ENCODE peak calls at places on chromosome 18, in four cellular contexts. One of them, this sample, is unnamed.

GRCh38 chr18:36601316-36601715 is 227.5 kb downstream of the TPGS2 start:
- DNase-seq in H1: no peak
- DNase-seq in GM23338: no peak
- DNase-seq in HepG2: no peak
- DNase-seq in this sample: no peak

GRCh38 chr18:7329036-7329435 is 98.1 kb downstream of the LRRC30 start:
- DNase-seq in HepG2: no peak
- DNase-seq in H1: no peak
- DNase-seq in GM23338: no peak
- DNase-seq in this sample: no peak

GRCh38 chr18:64017870-64018269 is 48.0 kb downstream of the SERPINB8 start:
- DNase-seq in HepG2: peak; percentile 23
- DNase-seq in H1: no peak
- DNase-seq in GM23338: peak; percentile 60
- DNase-seq in this sample: no peak

GRCh38 chr18:303578-303977 is 35.7 kb upstream of the THOC1 start:
- DNase-seq in H1: no peak
- DNase-seq in GM23338: no peak
- DNase-seq in HepG2: no peak
- DNase-seq in this sample: no peak

GRCh38 chr18:79484661-79485621 is 89.2 kb downstream of the NFATC1 start:
- DNase-seq in HepG2: peak; percentile 15
- DNase-seq in H1: no peak
- DNase-seq in GM23338: no peak
- DNase-seq in this sample: no peak

GRCh38 chr18:77140030-77140429 is 7.4 kb upstream of the MBP start:
- DNase-seq in GM23338: no peak
- DNase-seq in HepG2: no peak
- DNase-seq in H1: no peak
- DNase-seq in this sample: no peak

GRCh38 chr18:41643427-41643826 is 311.6 kb upstream of the PIK3C3 start:
- DNase-seq in HepG2: no peak
- DNase-seq in GM23338: no peak
- DNase-seq in H1: no peak
- DNase-seq in this sample: no peak

GRCh38 chr18:74946646-74947045 is 262.3 kb downstream of the PTGR3 start:
- DNase-seq in GM23338: no peak
- DNase-seq in H1: no peak
- DNase-seq in HepG2: no peak
- DNase-seq in this sample: no peak

GRCh38 chr18:46424898-46425297 is 232.1 kb downstream of the LOXHD1 start:
- DNase-seq in H1: no peak
- DNase-seq in HepG2: no peak
- DNase-seq in GM23338: peak; percentile 78
- DNase-seq in this sample: no peak

GRCh38 chr18:53991805-53992204 is 232.7 kb downstream of the MBD2 start:
- DNase-seq in H1: no peak
- DNase-seq in GM23338: no peak
- DNase-seq in HepG2: no peak
- DNase-seq in this sample: no peak

GRCh38 chr18:13482641-13482945 is 243.8 kb downstream of the FAM210A start:
- DNase-seq in GM23338: no peak
- DNase-seq in H1: no peak
- DNase-seq in HepG2: no peak
- DNase-seq in this sample: no peak

GRCh38 chr18:75658330-75658729 is 230.8 kb upstream of the SMIM21 start:
- DNase-seq in HepG2: no peak
- DNase-seq in H1: no peak
- DNase-seq in GM23338: no peak
- DNase-seq in this sample: no peak

GRCh38 chr18:80124131-80124530 is 15.1 kb downstream of the ADNP2 start:
- DNase-seq in HepG2: no peak
- DNase-seq in H1: no peak
- DNase-seq in GM23338: no peak
- DNase-seq in this sample: no peak

GRCh38 chr18:79887181-79888000 is 64.1 kb downstream of the SLC66A2 start:
- DNase-seq in HepG2: no peak
- DNase-seq in GM23338: no peak
- DNase-seq in H1: no peak
- DNase-seq in this sample: no peak

GRCh38 chr18:23662309-23663263 is at the start of gene ANKRD29:
- DNase-seq in GM23338: peak; percentile 69
- DNase-seq in HepG2: no peak
- DNase-seq in H1: peak; percentile 73
- DNase-seq in this sample: no peak
- TF ChIP-seq CREB1 in GM23338: no peak
- TF ChIP-seq CREB1 in HepG2: no peak
- TF ChIP-seq CREB1 in H1: no peak
- TF ChIP-seq CREB1 in this sample: no peak

DNA sequence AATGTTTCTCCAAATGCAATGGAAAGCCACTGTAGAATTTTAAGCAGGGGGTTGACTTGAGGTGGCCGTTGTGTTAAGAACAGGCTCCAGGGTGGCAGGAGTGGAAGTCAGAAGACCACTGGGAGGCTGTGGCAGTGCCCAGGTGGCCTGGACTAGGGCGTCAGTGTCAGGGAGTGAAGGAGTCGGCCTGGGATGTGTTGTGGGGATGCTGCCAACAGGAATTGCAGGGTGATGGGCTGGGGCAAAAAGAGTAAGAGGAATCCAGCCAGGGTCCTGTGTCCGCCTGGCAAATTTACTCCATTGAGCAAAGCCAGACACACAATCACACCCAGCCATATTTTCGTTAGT is 55.1 kb downstream of the ACAA2 start:
- DNase-seq in H1: no peak
- DNase-seq in GM23338: no peak
- DNase-seq in HepG2: no peak
- DNase-seq in this sample: no peak
- H3K27ac ChIP-seq in H1: no peak overlapping the region
- H3K27ac ChIP-seq in GM23338: no peak overlapping the region
- H3K27ac ChIP-seq in HepG2: no peak overlapping the region
- H3K27ac ChIP-seq in this sample: no peak overlapping the region

DNA sequence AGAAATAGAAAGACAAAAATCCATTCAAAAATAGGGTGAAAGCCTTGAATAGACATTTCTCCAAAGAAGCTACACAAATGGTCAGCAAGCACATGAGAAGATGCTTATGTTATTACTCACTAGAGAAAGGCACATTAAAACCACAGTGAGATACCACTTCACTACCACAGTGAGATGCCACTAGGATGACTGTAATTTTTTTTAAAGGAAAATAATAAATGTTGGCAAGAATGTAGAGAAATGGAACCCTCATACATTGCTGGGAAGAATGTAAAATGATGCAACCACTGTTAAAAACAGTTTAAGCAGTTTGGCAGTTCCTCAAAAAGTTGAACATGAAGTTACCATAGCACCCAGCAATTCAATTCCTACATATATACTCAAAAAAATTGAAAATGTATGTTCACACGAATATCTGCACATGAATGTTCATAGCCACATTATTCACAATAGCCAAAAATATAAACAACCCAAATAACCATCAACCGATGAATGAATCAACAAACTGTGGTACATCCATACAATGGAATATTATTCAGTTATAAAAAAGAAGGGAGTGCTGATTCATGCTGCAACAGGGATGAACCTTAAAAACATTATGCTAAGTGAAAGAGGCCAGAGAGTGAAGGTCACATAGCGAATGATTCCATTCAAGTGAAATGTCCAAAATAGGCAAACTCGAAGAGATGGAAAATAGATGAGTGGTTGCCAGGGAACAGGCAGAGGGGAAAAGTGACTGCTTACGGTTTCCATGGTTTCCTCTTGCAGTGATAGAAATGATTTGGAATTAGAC is 156.3 kb upstream of the NDUFV2 start:
- DNase-seq in GM23338: no peak
- DNase-seq in H1: no peak
- DNase-seq in HepG2: no peak
- DNase-seq in this sample: no peak
- TF ChIP-seq CREB1 in GM23338: no peak
- TF ChIP-seq CREB1 in H1: no peak
- TF ChIP-seq CREB1 in HepG2: no peak
- TF ChIP-seq CREB1 in this sample: no peak

GRCh38 chr18:43933177-43933576 is 655.9 kb upstream of the SYT4 start:
- DNase-seq in HepG2: no peak
- DNase-seq in H1: no peak
- DNase-seq in GM23338: no peak
- DNase-seq in this sample: no peak

GRCh38 chr18:43934322-43935050 is 657.2 kb upstream of the SYT4 start:
- DNase-seq in HepG2: no peak
- DNase-seq in H1: no peak
- DNase-seq in GM23338: no peak
- DNase-seq in this sample: no peak

GRCh38 chr18:43936176-43936575 is 658.9 kb upstream of the SYT4 start:
- DNase-seq in H1: no peak
- DNase-seq in HepG2: no peak
- DNase-seq in GM23338: no peak
- DNase-seq in this sample: no peak

GRCh38 chr18:43932140-43932539 is 654.9 kb upstream of the SYT4 start:
- DNase-seq in HepG2: no peak
- DNase-seq in GM23338: no peak
- DNase-seq in H1: no peak
- DNase-seq in this sample: no peak

GRCh38 chr18:43935051-43935412 is 657.7 kb upstream of the SYT4 start:
- DNase-seq in GM23338: no peak
- DNase-seq in H1: no peak
- DNase-seq in HepG2: no peak
- DNase-seq in this sample: no peak
- H3K27ac ChIP-seq in GM23338: no peak overlapping the region
- H3K27ac ChIP-seq in H1: no peak overlapping the region
- H3K27ac ChIP-seq in HepG2: no peak overlapping the region
- H3K27ac ChIP-seq in this sample: no peak overlapping the region

GRCh38 chr18:14943967-14944636 is 196.1 kb downstream of the ANKRD30B start:
- DNase-seq in H1: no peak
- DNase-seq in GM23338: no peak
- DNase-seq in HepG2: no peak
- DNase-seq in this sample: no peak
- TF ChIP-seq CREB1 in H1: no peak
- TF ChIP-seq CREB1 in GM23338: no peak
- TF ChIP-seq CREB1 in HepG2: no peak
- TF ChIP-seq CREB1 in this sample: no peak

GRCh38 chr18:57077786-57078552 is 68.9 kb upstream of the BOD1L2 start:
- DNase-seq in GM23338: no peak
- DNase-seq in HepG2: no peak
- DNase-seq in H1: no peak
- DNase-seq in this sample: peak; percentile 93

GRCh38 chr18:57075716-57076400 is 71.0 kb upstream of the BOD1L2 start:
- DNase-seq in GM23338: peak; percentile 35
- DNase-seq in H1: no peak
- DNase-seq in HepG2: no peak
- DNase-seq in this sample: no peak

GRCh38 chr18:57080479-57080878 is 66.4 kb upstream of the BOD1L2 start:
- DNase-seq in GM23338: no peak
- DNase-seq in H1: no peak
- DNase-seq in HepG2: no peak
- DNase-seq in this sample: no peak

GRCh38 chr18:57078614-57079013 is 68.3 kb upstream of the BOD1L2 start:
- DNase-seq in H1: no peak
- DNase-seq in GM23338: no peak
- DNase-seq in HepG2: no peak
- DNase-seq in this sample: no peak

DNA sequence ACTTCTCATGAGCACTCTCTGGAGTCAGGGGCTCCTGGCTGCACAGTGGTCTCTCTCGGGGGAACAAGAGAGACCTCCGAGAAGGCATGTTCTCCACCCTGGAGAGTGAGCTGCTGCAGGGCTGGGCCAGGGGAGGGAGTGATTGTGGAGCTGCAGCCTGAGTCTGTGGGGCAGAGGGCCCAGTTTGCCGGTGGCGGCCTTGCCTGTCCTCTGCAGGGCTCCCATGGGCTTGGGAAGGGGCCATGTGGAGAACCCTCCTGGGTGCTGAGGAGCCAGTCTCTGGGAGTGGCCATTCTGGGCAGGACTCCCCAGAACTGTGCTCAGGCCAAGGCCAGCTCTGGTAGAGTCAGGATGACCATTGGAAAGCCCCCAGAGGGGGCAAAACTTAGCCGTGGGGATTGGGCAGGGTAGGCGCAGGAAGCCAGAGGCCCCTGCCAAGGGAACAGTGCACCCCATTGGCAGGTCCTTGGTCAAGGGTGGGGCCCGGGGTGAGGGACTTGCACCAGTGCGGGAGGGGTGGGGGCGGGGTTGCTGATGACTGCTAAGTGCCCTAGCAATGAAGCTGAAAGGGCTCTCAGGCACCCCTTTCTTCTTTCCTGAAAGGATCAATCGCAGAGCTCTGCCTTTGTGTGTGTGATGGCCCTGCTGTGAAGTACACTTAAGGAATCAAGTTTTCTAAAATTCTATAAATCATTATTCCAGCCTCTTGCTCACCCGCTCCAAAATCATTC is 69.7 kb upstream of the BOD1L2 start:
- DNase-seq in GM23338: no peak
- DNase-seq in HepG2: no peak
- DNase-seq in H1: no peak
- DNase-seq in this sample: no peak
- H3K27ac ChIP-seq in GM23338: no peak overlapping the region
- H3K27ac ChIP-seq in HepG2: no peak overlapping the region
- H3K27ac ChIP-seq in H1: no peak overlapping the region
- H3K27ac ChIP-seq in this sample: peak overlapping the region; percentile 28

DNA sequence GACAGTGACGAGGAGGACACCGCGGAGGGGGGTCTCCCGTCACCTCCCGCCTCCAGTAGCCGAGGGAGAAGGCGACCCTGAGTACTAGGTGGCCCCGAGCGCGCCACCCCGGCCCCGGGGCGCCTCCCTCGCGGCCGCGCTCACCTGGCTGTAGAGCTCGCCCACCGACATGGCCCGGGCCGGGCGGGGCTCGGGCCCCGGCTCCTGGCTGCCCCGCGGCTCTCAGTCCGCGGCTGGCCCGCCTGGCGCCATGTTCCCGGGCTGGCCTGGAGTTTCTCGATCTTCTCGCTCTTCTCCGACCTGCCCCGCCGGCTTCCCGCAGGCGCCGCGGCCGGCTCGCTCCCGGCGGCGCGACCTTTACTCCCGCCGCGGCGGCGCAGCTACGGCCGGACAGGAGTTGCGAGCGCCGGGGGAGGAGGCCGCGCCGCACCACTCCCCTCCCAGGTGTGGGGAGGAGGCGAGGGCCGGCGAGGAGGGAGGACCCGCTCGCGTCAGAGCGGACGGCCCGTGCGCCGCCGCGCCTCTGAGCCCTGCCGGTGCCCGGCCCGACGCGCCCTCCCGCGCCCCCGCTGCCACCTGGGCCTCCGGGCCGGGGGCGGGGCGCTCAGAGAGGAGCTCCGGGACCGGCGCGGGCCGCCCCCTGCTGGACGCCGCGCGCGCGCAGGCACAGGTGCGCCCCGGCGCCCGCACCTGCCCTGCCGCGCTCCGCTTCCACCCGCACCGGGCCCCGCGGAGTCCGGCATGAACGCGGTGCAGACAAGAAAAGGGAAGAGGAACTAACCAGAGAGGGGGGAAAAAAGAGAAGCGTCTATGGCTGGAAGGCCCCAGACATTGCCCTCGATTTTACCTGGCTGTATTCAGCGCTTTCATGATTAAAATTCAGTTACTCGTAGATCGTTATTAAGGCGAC is at the start of gene MYO5B:
- DNase-seq in GM23338: peak; percentile 89
- DNase-seq in H1: peak; percentile 86
- DNase-seq in HepG2: peak; percentile 63
- DNase-seq in this sample: no peak
- TF ChIP-seq CREB1 in GM23338: no peak
- TF ChIP-seq CREB1 in H1: no peak
- TF ChIP-seq CREB1 in HepG2: no peak
- TF ChIP-seq CREB1 in this sample: no peak

GRCh38 chr18:50396005-50396404 is 21.2 kb downstream of the SKA1 start:
- DNase-seq in GM23338: no peak
- DNase-seq in HepG2: no peak
- DNase-seq in H1: no peak
- DNase-seq in this sample: no peak
- H3K27ac ChIP-seq in GM23338: no peak overlapping the region
- H3K27ac ChIP-seq in HepG2: no peak overlapping the region
- H3K27ac ChIP-seq in H1: no peak overlapping the region
- H3K27ac ChIP-seq in this sample: no peak overlapping the region

This sample was measured in GM12878.